ENCODE peak calls at places on chromosomes 3 and 15, in seven cellular contexts. One of them, this sample, is unnamed.

GRCh38 chr3:179446501-179446900 is 4.8 kb downstream of the GNB4 start:
- DNase-seq in mesendoderm: peak
- DNase-seq in trophoblast cell: peak
- DNase-seq in neuronal stem cell: no peak
- DNase-seq in H9: no peak
- DNase-seq in IMR-90: peak
- DNase-seq in H1: no peak
- DNase-seq in this sample: peak

GRCh38 chr15:70466895-70467529 is 296.3 kb downstream of the UACA start:
- DNase-seq in mesendoderm: peak
- DNase-seq in trophoblast cell: peak
- DNase-seq in neuronal stem cell: peak
- DNase-seq in H1: no peak
- DNase-seq in IMR-90: peak
- DNase-seq in H9: peak
- DNase-seq in this sample: peak

GRCh38 chr3:3309836-3310235 is 130.3 kb upstream of the CRBN start:
- DNase-seq in neuronal stem cell: peak
- DNase-seq in mesendoderm: peak
- DNase-seq in H1: no peak
- DNase-seq in trophoblast cell: no peak
- DNase-seq in IMR-90: no peak
- DNase-seq in H9: no peak
- DNase-seq in this sample: no peak

GRCh38 chr3:53078656-53079055 is 32.8 kb upstream of the SFMBT1 start:
- DNase-seq in mesendoderm: no peak
- DNase-seq in H1: no peak
- DNase-seq in IMR-90: no peak
- DNase-seq in H9: no peak
- DNase-seq in neuronal stem cell: no peak
- DNase-seq in trophoblast cell: no peak
- DNase-seq in this sample: no peak

GRCh38 chr3:5250467-5251195 is 63.1 kb downstream of the EDEM1 start:
- DNase-seq in H9: no peak
- DNase-seq in trophoblast cell: no peak
- DNase-seq in mesendoderm: no peak
- DNase-seq in neuronal stem cell: no peak
- DNase-seq in IMR-90: no peak
- DNase-seq in H1: no peak
- DNase-seq in this sample: no peak

GRCh38 chr3:25090869-25091453 is 337.1 kb upstream of the RARB start:
- DNase-seq in H1: no peak
- DNase-seq in mesendoderm: no peak
- DNase-seq in IMR-90: no peak
- DNase-seq in H9: no peak
- DNase-seq in trophoblast cell: no peak
- DNase-seq in neuronal stem cell: no peak
- DNase-seq in this sample: no peak

GRCh38 chr3:66405701-66406091 is 95.1 kb downstream of the LRIG1 start:
- DNase-seq in IMR-90: peak
- DNase-seq in H9: no peak
- DNase-seq in neuronal stem cell: no peak
- DNase-seq in mesendoderm: peak
- DNase-seq in trophoblast cell: no peak
- DNase-seq in H1: no peak
- DNase-seq in this sample: peak

GRCh38 chr3:24258727-24259600 is 235.7 kb downstream of the THRB start:
- DNase-seq in H1: no peak
- DNase-seq in H9: no peak
- DNase-seq in IMR-90: no peak
- DNase-seq in neuronal stem cell: no peak
- DNase-seq in mesendoderm: no peak
- DNase-seq in trophoblast cell: no peak
- DNase-seq in this sample: peak

GRCh38 chr3:129593595-129594339 is 12.7 kb downstream of the PLXND1 start:
- DNase-seq in H9: peak
- DNase-seq in trophoblast cell: peak
- DNase-seq in mesendoderm: peak
- DNase-seq in IMR-90: no peak
- DNase-seq in neuronal stem cell: no peak
- DNase-seq in H1: no peak
- DNase-seq in this sample: peak

GRCh38 chr3:33775363-33775762 is 23.1 kb upstream of the PDCD6IP start:
- DNase-seq in neuronal stem cell: no peak
- DNase-seq in trophoblast cell: peak
- DNase-seq in mesendoderm: no peak
- DNase-seq in H1: no peak
- DNase-seq in IMR-90: no peak
- DNase-seq in H9: no peak
- DNase-seq in this sample: no peak

GRCh38 chr3:13524979-13525669 is 23.8 kb upstream of the FBLN2 start:
- DNase-seq in neuronal stem cell: no peak
- DNase-seq in IMR-90: peak
- DNase-seq in mesendoderm: no peak
- DNase-seq in H1: no peak
- DNase-seq in trophoblast cell: peak
- DNase-seq in H9: no peak
- DNase-seq in this sample: no peak

GRCh38 chr3:13465236-13465958 is 14.7 kb upstream of the HDAC11 start:
- DNase-seq in neuronal stem cell: no peak
- DNase-seq in mesendoderm: peak
- DNase-seq in IMR-90: no peak
- DNase-seq in trophoblast cell: no peak
- DNase-seq in H9: no peak
- DNase-seq in H1: no peak
- DNase-seq in this sample: no peak

GRCh38 chr3:1007890-1008289 is 84.9 kb upstream of the CNTN6 start:
- DNase-seq in neuronal stem cell: no peak
- DNase-seq in H9: no peak
- DNase-seq in IMR-90: no peak
- DNase-seq in H1: no peak
- DNase-seq in trophoblast cell: peak
- DNase-seq in mesendoderm: peak
- DNase-seq in this sample: peak

GRCh38 chr15:51075364-51075763 is 19.3 kb downstream of the TNFAIP8L3 start:
- DNase-seq in neuronal stem cell: no peak
- DNase-seq in mesendoderm: no peak
- DNase-seq in IMR-90: no peak
- DNase-seq in H9: no peak
- DNase-seq in trophoblast cell: no peak
- DNase-seq in H1: no peak
- DNase-seq in this sample: no peak

GRCh38 chr15:51076142-51076897 is 18.4 kb downstream of the TNFAIP8L3 start:
- DNase-seq in mesendoderm: no peak
- DNase-seq in neuronal stem cell: no peak
- DNase-seq in H1: no peak
- DNase-seq in IMR-90: no peak
- DNase-seq in H9: no peak
- DNase-seq in trophoblast cell: peak
- DNase-seq in this sample: no peak

GRCh38 chr15:51079226-51079625 is 15.5 kb downstream of the TNFAIP8L3 start:
- DNase-seq in mesendoderm: peak
- DNase-seq in H1: no peak
- DNase-seq in neuronal stem cell: no peak
- DNase-seq in H9: no peak
- DNase-seq in trophoblast cell: peak
- DNase-seq in IMR-90: no peak
- DNase-seq in this sample: no peak

GRCh38 chr15:51076898-51077564 is 17.7 kb downstream of the TNFAIP8L3 start:
- DNase-seq in H1: no peak
- DNase-seq in H9: peak
- DNase-seq in IMR-90: no peak
- DNase-seq in mesendoderm: peak
- DNase-seq in neuronal stem cell: no peak
- DNase-seq in trophoblast cell: peak
- DNase-seq in this sample: peak

GRCh38 chr15:51077565-51078153 is 17.0 kb downstream of the TNFAIP8L3 start:
- DNase-seq in H1: peak
- DNase-seq in mesendoderm: peak
- DNase-seq in H9: peak
- DNase-seq in neuronal stem cell: peak
- DNase-seq in IMR-90: no peak
- DNase-seq in trophoblast cell: peak
- DNase-seq in this sample: no peak
- H2BK5ac ChIP-seq in H1: peak
- H2BK5ac ChIP-seq in mesendoderm: peak
- H2BK5ac ChIP-seq in H9: no peak
- H2BK5ac ChIP-seq in neuronal stem cell: no peak
- H2BK5ac ChIP-seq in IMR-90: no peak
- H2BK5ac ChIP-seq in trophoblast cell: no peak
- H2BK5ac ChIP-seq in this sample: no peak

DNA sequence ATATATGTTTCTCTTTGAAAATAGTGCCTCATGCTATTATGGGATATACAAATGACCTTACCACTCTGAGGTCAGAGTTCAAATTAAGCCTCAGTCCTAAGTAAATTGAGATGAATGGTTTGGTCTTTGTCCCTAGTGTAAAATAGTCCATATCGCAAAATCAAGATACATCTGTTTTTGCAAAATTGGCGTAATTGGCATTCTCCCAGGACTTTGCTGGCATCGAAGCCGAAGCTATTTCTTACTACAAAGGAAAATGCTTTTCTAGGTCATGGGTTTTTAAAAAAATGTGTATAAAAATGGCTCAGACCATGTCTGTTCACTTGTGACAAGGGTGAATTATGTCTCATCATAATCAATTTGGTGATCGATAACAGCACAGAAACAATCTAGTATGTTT is 25.9 kb downstream of the ROBO2 start:
- DNase-seq in H9: no peak
- DNase-seq in IMR-90: no peak
- DNase-seq in trophoblast cell: no peak
- DNase-seq in neuronal stem cell: no peak
- DNase-seq in mesendoderm: no peak
- DNase-seq in H1: no peak
- DNase-seq in this sample: no peak
- H2BK5ac ChIP-seq in H9: no peak
- H2BK5ac ChIP-seq in IMR-90: no peak
- H2BK5ac ChIP-seq in trophoblast cell: no peak
- H2BK5ac ChIP-seq in neuronal stem cell: no peak
- H2BK5ac ChIP-seq in mesendoderm: no peak
- H2BK5ac ChIP-seq in H1: no peak
- H2BK5ac ChIP-seq in this sample: no peak

GRCh38 chr3:154275965-154276364 is 48.3 kb downstream of the DHX36 start:
- DNase-seq in neuronal stem cell: no peak
- DNase-seq in trophoblast cell: no peak
- DNase-seq in H9: no peak
- DNase-seq in H1: no peak
- DNase-seq in IMR-90: no peak
- DNase-seq in mesendoderm: no peak
- DNase-seq in this sample: no peak

GRCh38 chr3:154275308-154275707 is 49.0 kb downstream of the DHX36 start:
- DNase-seq in trophoblast cell: no peak
- DNase-seq in IMR-90: no peak
- DNase-seq in mesendoderm: no peak
- DNase-seq in H9: no peak
- DNase-seq in neuronal stem cell: no peak
- DNase-seq in H1: no peak
- DNase-seq in this sample: no peak

GRCh38 chr3:154274345-154274744 is 49.9 kb downstream of the DHX36 start:
- DNase-seq in neuronal stem cell: no peak
- DNase-seq in trophoblast cell: no peak
- DNase-seq in H1: no peak
- DNase-seq in mesendoderm: no peak
- DNase-seq in IMR-90: no peak
- DNase-seq in H9: no peak
- DNase-seq in this sample: no peak

GRCh38 chr3:154273381-154273780 is 50.9 kb downstream of the DHX36 start:
- DNase-seq in mesendoderm: no peak
- DNase-seq in H9: no peak
- DNase-seq in IMR-90: no peak
- DNase-seq in trophoblast cell: peak
- DNase-seq in H1: no peak
- DNase-seq in neuronal stem cell: no peak
- DNase-seq in this sample: no peak
- H2BK5ac ChIP-seq in mesendoderm: no peak
- H2BK5ac ChIP-seq in H9: no peak
- H2BK5ac ChIP-seq in IMR-90: no peak
- H2BK5ac ChIP-seq in trophoblast cell: no peak
- H2BK5ac ChIP-seq in H1: no peak
- H2BK5ac ChIP-seq in neuronal stem cell: no peak
- H2BK5ac ChIP-seq in this sample: no peak

GRCh38 chr3:68984011-68984410 is 29.5 kb downstream of the EOGT start:
- DNase-seq in trophoblast cell: no peak
- DNase-seq in H9: no peak
- DNase-seq in mesendoderm: no peak
- DNase-seq in H1: no peak
- DNase-seq in neuronal stem cell: no peak
- DNase-seq in IMR-90: no peak
- DNase-seq in this sample: no peak

GRCh38 chr3:68988740-68989139 is 24.7 kb downstream of the EOGT start:
- DNase-seq in trophoblast cell: no peak
- DNase-seq in H9: no peak
- DNase-seq in mesendoderm: no peak
- DNase-seq in neuronal stem cell: no peak
- DNase-seq in H1: no peak
- DNase-seq in IMR-90: peak
- DNase-seq in this sample: peak

GRCh38 chr3:68985391-68985790 is 28.1 kb downstream of the EOGT start:
- DNase-seq in IMR-90: peak
- DNase-seq in H1: no peak
- DNase-seq in neuronal stem cell: no peak
- DNase-seq in H9: no peak
- DNase-seq in mesendoderm: no peak
- DNase-seq in trophoblast cell: peak
- DNase-seq in this sample: no peak

GRCh38 chr3:68987322-68987721 is 26.2 kb downstream of the EOGT start:
- DNase-seq in IMR-90: no peak
- DNase-seq in neuronal stem cell: no peak
- DNase-seq in mesendoderm: no peak
- DNase-seq in trophoblast cell: no peak
- DNase-seq in H1: no peak
- DNase-seq in H9: no peak
- DNase-seq in this sample: no peak

DNA sequence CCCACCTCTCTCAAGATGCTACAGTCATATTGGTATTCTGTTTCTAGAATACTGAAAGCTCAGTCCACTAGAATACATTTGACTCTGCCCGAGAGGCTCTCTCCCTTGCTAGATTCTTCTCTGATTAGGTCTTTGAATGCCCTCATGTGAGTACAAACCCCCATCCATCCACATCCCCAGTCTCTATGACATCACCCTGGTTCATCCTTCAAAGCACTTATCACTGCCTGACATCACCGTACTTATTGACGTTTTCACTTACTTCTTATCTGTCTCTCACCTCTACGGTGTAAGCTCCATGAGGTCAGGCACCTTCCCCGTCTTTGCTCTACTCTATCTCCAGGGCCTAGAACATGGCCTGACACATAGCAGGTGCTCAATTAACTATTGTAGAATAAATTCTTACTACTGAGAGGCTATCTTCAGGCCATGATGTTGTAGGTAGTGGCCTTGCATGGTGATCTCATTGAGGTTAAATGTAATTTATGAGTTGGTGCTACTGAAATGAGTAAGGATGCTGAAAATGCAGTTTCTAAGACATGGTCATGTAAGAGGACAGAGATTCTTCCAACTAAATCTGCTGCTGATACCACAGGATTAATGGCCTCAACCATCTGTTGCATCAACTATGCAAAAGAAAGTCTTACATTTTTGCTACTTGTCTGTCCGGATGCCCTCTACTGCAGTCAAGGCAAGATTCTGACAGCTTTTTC is 26.8 kb downstream of the EOGT start:
- DNase-seq in mesendoderm: no peak
- DNase-seq in H9: no peak
- DNase-seq in IMR-90: peak
- DNase-seq in H1: no peak
- DNase-seq in trophoblast cell: peak
- DNase-seq in neuronal stem cell: no peak
- DNase-seq in this sample: no peak
- H2BK5ac ChIP-seq in mesendoderm: no peak
- H2BK5ac ChIP-seq in H9: no peak
- H2BK5ac ChIP-seq in IMR-90: no peak
- H2BK5ac ChIP-seq in H1: no peak
- H2BK5ac ChIP-seq in trophoblast cell: no peak
- H2BK5ac ChIP-seq in neuronal stem cell: no peak
- H2BK5ac ChIP-seq in this sample: no peak